ENCODE peak calls at places on chromosomes 12 and 14, in six cellular contexts. Y is fibroblast of lung, H is SK-N-SH, C is neural progenitor cell, B is IMR-90, P is endothelial cell of umbilical vein. M is an unnamed sample. For H3K4me1, the result is how much of the 10 kb centered on the place peaks cover.

GRCh38 chr12:49057888-49058287 is 2.7 kb downstream of the KMT2D start:
- DNase-seq in Y (no peak), H (peak), C (peak), B (no peak), P (peak), M (peak)

GRCh38 chr12:96368233-96368632 is 32.0 kb downstream of the CDK17 start:
- DNase-seq in Y (peak), H (no peak), C (no peak), B (no peak), P (peak), M (no peak)

GRCh38 chr12:6700646-6701051 is at the start of gene PIANP:
- DNase-seq in Y (peak), H (peak), C (peak), B (peak), P (no peak), M (peak)

GRCh38 chr14:60646202-60646886 is 2.9 kb downstream of the SIX1 start:
- DNase-seq in Y (no peak), H (no peak), C (peak), B (no peak), P (no peak), M (no peak)

GRCh38 chr12:48197967-48198618 is 5.0 kb downstream of the OR10AD1 start:
- DNase-seq in Y (peak), H (peak), C (peak), B (peak), P (peak), M (peak)

GRCh38 chr12:20364501-20364900 is 3.8 kb upstream of the PDE3A start:
- DNase-seq in Y (no peak), H (no peak), C (no peak), B (no peak), P (no peak), M (no peak)

GRCh38 chr12:117680311-117680710 is 288.5 kb downstream of the KSR2 start:
- DNase-seq in Y (peak), H (no peak), C (no peak), B (no peak), P (peak), M (peak)

GRCh38 chr12:1922985-1923384 is 4.5 kb upstream of the CACNA2D4 start:
- DNase-seq in Y (no peak), H (no peak), C (no peak), B (no peak), P (no peak), M (no peak)

GRCh38 chr14:24435192-24435810 is 5.5 kb downstream of the KHNYN start:
- DNase-seq in Y (no peak), H (no peak), C (no peak), B (no peak), P (no peak), M (no peak)

GRCh38 chr12:27367078-27367477 is 34.4 kb downstream of the BMAL2 start:
- DNase-seq in Y (peak), H (no peak), C (no peak), B (peak), P (no peak), M (peak)

GRCh38 chr12:105920161-105920684 is 218.5 kb downstream of the NUAK1 start:
- DNase-seq in Y (peak), H (peak), C (no peak), B (no peak), P (peak), M (no peak)

GRCh38 chr12:53380797-53381738 is 1.1 kb downstream of the SP1 start:
- DNase-seq in Y (peak), H (no peak), C (peak), B (peak), P (peak), M (no peak)

GRCh38 chr12:57726884-57727757 is 11.4 kb downstream of the AGAP2 start:
- DNase-seq in Y (peak), H (no peak), C (peak), B (no peak), P (peak), M (peak)
- H2AFZ ChIP-seq in Y (peak), H (peak), C (peak), B (peak), P (peak), M (peak)

GRCh38 chr12:75823475-75823874 is 208.1 kb downstream of the PHLDA1 start:
- DNase-seq in Y (peak), H (no peak), C (no peak), B (no peak), P (no peak), M (no peak)
- H3K4me1 ChIP-seq in Y (under half), H (under half), C (under half), B (under half), P (under half), M (half or more)

DNA sequence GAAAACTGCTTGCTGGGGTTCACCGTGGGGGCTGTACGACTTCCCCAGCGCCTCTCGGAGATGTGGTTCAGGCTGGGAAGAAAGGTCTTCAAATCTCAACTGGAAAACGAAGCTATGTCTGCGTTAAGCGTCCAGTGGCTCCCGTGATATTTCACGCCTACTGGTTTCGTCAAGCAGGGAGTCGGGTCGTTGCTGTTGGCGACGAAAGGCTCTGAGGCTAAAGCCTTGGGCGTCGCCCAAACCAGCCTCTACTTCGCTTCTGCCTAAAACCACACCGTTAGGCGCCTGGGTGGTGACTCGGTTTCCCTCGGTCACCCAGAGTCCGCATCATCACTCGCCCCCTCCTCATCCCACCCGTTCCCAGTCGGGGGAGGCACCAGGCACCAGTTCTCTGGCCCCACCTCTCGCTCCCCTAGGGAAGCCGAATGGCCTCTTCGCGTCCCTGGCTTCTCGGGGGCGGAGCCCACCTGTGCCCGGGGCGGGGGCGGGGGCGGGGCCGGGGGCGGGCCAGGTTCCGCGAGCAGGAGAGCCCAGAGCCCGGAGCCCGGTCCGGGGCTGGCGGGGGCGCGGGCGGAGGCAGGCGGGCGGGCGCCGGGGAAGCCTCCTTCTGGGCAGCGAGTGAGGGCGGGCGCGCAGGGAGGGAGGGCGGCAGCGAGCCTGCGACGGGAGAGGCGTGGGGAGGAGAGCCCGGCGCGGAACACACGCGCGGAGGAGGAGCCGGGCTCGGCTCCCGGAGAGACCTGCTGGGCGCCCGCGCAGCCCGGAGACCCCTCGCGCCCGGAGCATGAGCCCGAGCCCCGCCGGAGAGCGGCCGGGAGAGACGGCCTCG is at the start of gene B4GALNT3:
- DNase-seq in Y (peak), H (peak), C (peak), B (no peak), P (no peak), M (peak)
- H2AFZ ChIP-seq in Y (no peak), H (peak), C (peak), B (peak), P (no peak), M (peak)

GRCh38 chr14:82045339-82045738 is 511.7 kb upstream of the SEL1L start:
- DNase-seq in Y (no peak), H (no peak), C (no peak), B (no peak), P (no peak), M (no peak)
- H3K4me1 ChIP-seq in Y (under half), H (under half), C (under half), B (under half), P (under half), M (under half)

DNA sequence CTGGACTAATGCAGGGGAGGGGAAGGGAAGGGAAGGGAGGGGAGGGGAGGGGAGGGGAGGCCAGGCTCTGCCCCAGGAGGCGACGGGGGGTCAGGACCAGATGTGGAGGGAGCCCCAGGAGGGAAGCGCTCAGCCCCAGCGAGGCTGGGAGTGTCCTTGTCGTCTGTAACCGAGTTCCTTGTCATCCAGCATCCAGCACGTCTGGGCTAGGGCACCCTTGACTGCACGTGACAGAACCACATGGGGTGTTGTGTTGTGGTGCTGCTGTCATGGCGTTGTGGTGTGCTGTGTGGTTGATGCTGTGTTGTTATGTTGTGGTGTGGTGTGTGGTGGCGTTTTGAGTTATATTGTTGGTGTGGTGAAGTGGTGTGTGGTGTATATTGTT is 28.4 kb upstream of the SFSWAP start:
- DNase-seq in Y (no peak), H (no peak), C (no peak), B (no peak), P (no peak), M (no peak)
- H2AFZ ChIP-seq in Y (no peak), H (no peak), C (no peak), B (peak), P (no peak), M (no peak)

GRCh38 chr12:81206425-81206824 is 128.5 kb downstream of the ACSS3 start:
- DNase-seq in Y (no peak), H (no peak), C (peak), B (no peak), P (no peak), M (no peak)
- H3K4me1 ChIP-seq in Y (under half), H (under half), C (half or more), B (under half), P (under half), M (under half)

GRCh38 chr12:26097046-26097878 is 27.6 kb downstream of the BHLHE41 start:
- DNase-seq in Y (peak), H (peak), C (peak), B (peak), P (peak), M (no peak)

GRCh38 chr12:26101833-26102232 is 23.0 kb downstream of the BHLHE41 start:
- DNase-seq in Y (no peak), H (no peak), C (no peak), B (no peak), P (no peak), M (no peak)

GRCh38 chr12:26106347-26106746 is 18.5 kb downstream of the BHLHE41 start:
- DNase-seq in Y (no peak), H (no peak), C (no peak), B (no peak), P (no peak), M (no peak)

GRCh38 chr12:26102954-26103353 is 21.9 kb downstream of the BHLHE41 start:
- DNase-seq in Y (no peak), H (no peak), C (no peak), B (no peak), P (peak), M (no peak)

DNA sequence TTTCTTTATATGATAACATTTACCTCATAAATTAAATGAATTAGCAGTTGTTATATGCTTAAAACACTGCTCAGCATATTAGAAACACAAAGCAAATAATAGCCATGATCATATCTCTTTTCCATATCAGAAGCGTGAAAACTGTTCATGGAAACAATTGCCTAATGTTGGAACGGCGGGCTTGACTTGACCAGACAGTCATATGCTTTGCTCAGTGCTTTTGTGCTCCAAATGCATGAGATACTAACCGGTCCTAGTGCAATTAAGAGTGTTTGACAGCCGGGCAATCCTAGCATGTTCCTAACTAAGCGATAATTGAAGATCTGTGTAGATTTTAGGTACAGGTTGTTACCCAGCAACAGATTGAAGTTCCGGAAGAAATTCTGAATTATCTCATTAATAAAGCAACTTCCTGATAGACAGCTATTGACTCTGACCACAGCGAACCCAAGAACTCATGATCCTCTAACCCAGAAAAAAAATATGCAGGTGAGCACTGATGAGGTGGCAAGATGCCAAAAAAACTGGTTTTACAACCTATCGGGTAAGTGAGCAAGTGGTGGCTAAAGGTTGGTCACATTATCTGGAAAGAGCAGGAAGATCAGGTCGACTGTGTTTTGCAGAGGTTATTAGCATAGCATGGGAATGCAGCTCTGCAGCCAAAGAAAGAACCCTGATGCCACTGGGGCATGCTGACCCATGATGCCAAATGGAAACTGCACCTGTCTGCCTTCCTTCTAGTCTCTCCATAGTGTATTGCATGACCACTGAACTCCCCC is 23.7 kb downstream of the BHLHE41 start:
- DNase-seq in Y (no peak), H (no peak), C (no peak), B (no peak), P (no peak), M (no peak)
- H2AFZ ChIP-seq in Y (no peak), H (no peak), C (no peak), B (no peak), P (no peak), M (no peak)

DNA sequence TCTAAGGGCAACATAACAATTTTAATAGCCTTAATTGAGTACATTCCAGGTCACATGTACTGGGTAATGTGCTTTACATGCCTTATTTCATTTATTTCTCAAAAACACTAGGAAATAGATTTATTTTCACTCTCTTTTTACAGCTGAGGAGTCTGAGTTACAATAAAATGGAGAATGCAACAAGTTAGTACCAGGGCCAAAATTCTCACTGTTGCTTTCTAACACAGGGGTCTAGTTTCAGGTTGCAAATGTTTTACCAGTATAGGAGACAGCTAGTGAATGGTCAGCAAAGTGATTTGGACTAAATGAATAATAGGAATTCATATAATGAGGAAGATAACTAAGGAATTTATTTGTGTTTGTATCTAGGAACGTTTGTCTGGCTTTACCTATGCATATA is 137.3 kb downstream of the RASSF9 start:
- DNase-seq in Y (no peak), H (no peak), C (no peak), B (no peak), P (no peak), M (peak)
- H3K4me1 ChIP-seq in Y (under half), H (under half), C (under half), B (under half), P (under half), M (under half)

GRCh38 chr14:32434880-32435279 is 105.8 kb downstream of the AKAP6 start:
- DNase-seq in Y (no peak), H (no peak), C (no peak), B (no peak), P (no peak), M (no peak)

GRCh38 chr14:32435411-32435810 is 106.3 kb downstream of the AKAP6 start:
- DNase-seq in Y (no peak), H (no peak), C (no peak), B (no peak), P (no peak), M (no peak)

GRCh38 chr14:32438511-32438910 is 109.4 kb downstream of the AKAP6 start:
- DNase-seq in Y (no peak), H (no peak), C (no peak), B (no peak), P (no peak), M (peak)

GRCh38 chr14:32434180-32434579 is 105.1 kb downstream of the AKAP6 start:
- DNase-seq in Y (no peak), H (no peak), C (no peak), B (no peak), P (no peak), M (no peak)

GRCh38 chr14:32436993-32437392 is 107.9 kb downstream of the AKAP6 start:
- DNase-seq in Y (no peak), H (no peak), C (no peak), B (no peak), P (no peak), M (peak)
- H2AFZ ChIP-seq in Y (no peak), H (no peak), C (no peak), B (no peak), P (no peak), M (no peak)